ENCODE peak calls at places on chromosome 20, in ten cellular contexts. Q is astrocyte of the spinal cord; J is tibial nerve; N is dorsolateral prefrontal cortex; W is adrenal gland; A is lower leg skin; K is uterus; R is endothelial cell of umbilical vein; S is CD8-positive, alpha-beta T cell; Z is HepG2. U is an unnamed sample.

GRCh38 chr20:14189794-14190402 is 147.5 kb downstream of the FLRT3 start:
- DNase-seq in Q (peak; percentile 54), J (no peak), N (no peak), W (no peak), A (no peak), K (no peak), R (peak; percentile 36), S (no peak), Z (peak; percentile 30), U (peak; percentile 23)

GRCh38 chr20:3677733-3678132 is 4.1 kb downstream of the ADAM33 start:
- DNase-seq in Q (peak; percentile 11), J (no peak), N (no peak), W (no peak), A (no peak), K (peak; percentile 90), R (no peak), S (no peak), Z (no peak), U (no peak)

GRCh38 chr20:63270606-63271325 is 1.8 kb upstream of the ARFGAP1 start:
- DNase-seq in Q (no peak), J (no peak), N (no peak), W (no peak), A (no peak), K (no peak), R (no peak), S (no peak), Z (no peak), U (no peak)

GRCh38 chr20:11919046-11919445 is 1.4 kb downstream of the BTBD3 start:
- DNase-seq in Q (peak; percentile 61), J (no peak), N (no peak), W (peak; percentile 63), A (no peak), K (peak; percentile 20), R (no peak), S (no peak), Z (no peak), U (no peak)

GRCh38 chr20:62636446-62636845 is 5.9 kb upstream of the SLCO4A1 start:
- DNase-seq in Q (no peak), J (no peak), N (no peak), W (no peak), A (no peak), K (no peak), R (no peak), S (no peak), Z (no peak), U (no peak)

GRCh38 chr20:10381477-10381876 is 52.5 kb downstream of the MKKS start:
- DNase-seq in Q (no peak), J (no peak), N (no peak), W (no peak), A (no peak), K (no peak), R (peak; percentile 31), S (no peak), Z (peak; percentile 40), U (no peak)

GRCh38 chr20:63567382-63568169 is 6.5 kb downstream of the HELZ2 start:
- DNase-seq in Q (peak; percentile 27), J (peak; percentile 28), N (no peak), W (no peak), A (no peak), K (no peak), R (no peak), S (peak; percentile 34), Z (no peak), U (no peak)

GRCh38 chr20:8399963-8400362 is 267.9 kb downstream of the PLCB1 start:
- DNase-seq in Q (no peak), J (no peak), N (no peak), W (no peak), A (no peak), K (no peak), R (no peak), S (no peak), Z (no peak), U (no peak)

GRCh38 chr20:36754656-36755222 is 8.8 kb upstream of the NDRG3 start:
- DNase-seq in Q (peak; percentile 74), J (peak; percentile 41), N (no peak), W (peak; percentile 80), A (no peak), K (peak; percentile 44), R (peak; percentile 78), S (peak; percentile 10), Z (peak; percentile 84), U (no peak)

GRCh38 chr20:20781029-20781428 is 68.6 kb upstream of the RALGAPA2 start:
- DNase-seq in Q (no peak), J (no peak), N (no peak), W (no peak), A (no peak), K (no peak), R (no peak), S (no peak), Z (no peak), U (no peak)

GRCh38 chr20:59669451-59669850 is 65.1 kb downstream of the PHACTR3 start:
- DNase-seq in Q (no peak), J (no peak), N (no peak), W (no peak), A (no peak), K (no peak), R (no peak), S (no peak), Z (no peak), U (no peak)

DNA sequence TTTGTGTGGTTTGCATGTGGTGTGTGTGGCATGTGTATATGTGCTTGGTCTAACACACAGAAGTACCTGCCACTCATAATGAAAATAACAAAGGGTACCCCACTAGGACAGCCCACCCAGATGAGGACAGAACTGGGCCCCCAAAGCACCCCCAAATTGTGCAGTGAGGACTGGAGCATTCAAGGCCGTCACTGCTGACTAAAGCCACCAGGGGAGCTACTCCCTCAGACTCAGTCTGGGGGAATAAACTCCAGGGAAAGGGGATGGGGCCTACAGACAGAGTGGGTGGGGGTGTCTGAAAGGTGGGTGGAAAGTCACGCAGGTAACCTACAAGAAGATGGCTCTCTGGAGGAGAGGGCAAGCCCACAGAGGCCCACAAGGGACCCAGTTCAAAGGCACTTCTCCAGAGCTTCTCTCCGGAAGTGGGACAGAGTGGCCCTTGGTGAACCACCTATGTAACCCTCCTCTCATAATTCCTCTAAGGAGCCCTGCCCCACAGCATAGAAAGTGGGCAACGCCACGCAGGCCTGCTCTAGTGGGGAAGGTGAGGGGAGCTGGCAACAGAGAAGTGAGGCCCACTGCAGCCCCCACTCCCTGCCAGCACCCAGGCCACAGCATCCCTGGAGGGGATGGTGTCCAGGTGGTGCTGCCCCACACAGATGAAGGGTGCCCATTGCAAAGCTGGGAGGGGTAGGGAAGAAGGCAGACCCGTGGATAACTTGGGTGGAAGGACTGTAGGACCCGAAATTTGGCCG is 122.8 kb upstream of the MAFB start:
- DNase-seq in Q (no peak), J (no peak), N (no peak), W (peak; percentile 18), A (no peak), K (no peak), R (no peak), S (no peak), Z (no peak), U (no peak)
- TF ChIP-seq CTCF in Q (peak; percentile 26), J (no peak), N (no peak), W (no peak), A (no peak), K (no peak), R (peak; percentile 5), S (no peak), Z (no peak), U (no peak)

GRCh38 chr20:53655909-53656652 is 62.4 kb upstream of the ZNF217 start:
- DNase-seq in Q (peak; percentile 40), J (no peak), N (no peak), W (no peak), A (no peak), K (no peak), R (no peak), S (no peak), Z (no peak), U (no peak)
- H3K4me3 ChIP-seq in Q (no peak overlapping the region), J (no peak overlapping the region), N (no peak overlapping the region), W (no peak overlapping the region), A (no peak overlapping the region), K (no peak overlapping the region), R (no peak overlapping the region), S (no peak overlapping the region), Z (no peak overlapping the region), U (no peak overlapping the region)

DNA sequence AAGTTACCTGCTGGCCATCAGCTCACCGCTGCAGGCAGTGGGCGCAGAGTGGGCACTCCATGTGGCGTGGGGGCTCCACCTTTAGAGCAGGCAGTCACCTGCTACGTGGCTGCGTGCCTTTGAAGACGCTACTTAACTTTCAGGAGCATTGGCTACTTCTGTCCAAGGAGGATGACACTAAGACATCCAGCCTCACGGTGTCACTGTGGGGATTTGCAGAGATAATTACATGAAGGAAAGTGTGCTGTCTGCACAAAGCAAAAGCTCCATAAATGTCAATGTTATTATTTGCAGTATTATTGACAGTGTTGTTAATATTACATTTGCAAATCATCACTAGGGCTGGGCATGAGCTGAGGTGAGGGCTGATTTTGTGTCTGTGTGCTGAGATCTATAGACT is 166.0 kb upstream of the SYNDIG1 start:
- DNase-seq in Q (peak; percentile 7), J (no peak), N (no peak), W (no peak), A (no peak), K (no peak), R (no peak), S (no peak), Z (no peak), U (peak; percentile 21)
- TF ChIP-seq CTCF in Q (peak; percentile 15), J (no peak), N (peak; percentile 21), W (no peak), A (no peak), K (no peak), R (no peak), S (no peak), Z (no peak), U (peak; percentile 66)

GRCh38 chr20:57705103-57705899 is 4.5 kb downstream of the PMEPA1 start:
- DNase-seq in Q (no peak), J (no peak), N (no peak), W (no peak), A (no peak), K (no peak), R (no peak), S (no peak), Z (no peak), U (no peak)

GRCh38 chr20:57709823-57710799 is at the start of gene PMEPA1:
- DNase-seq in Q (peak; percentile 99), J (peak; percentile 87), N (peak; percentile 70), W (peak; percentile 97), A (peak; percentile 90), K (peak; percentile 96), R (peak; percentile 96), S (peak; percentile 88), Z (peak; percentile 17), U (peak; percentile 82)

GRCh38 chr20:57708694-57709673 is 831 bp downstream of the PMEPA1 start:
- DNase-seq in Q (no peak), J (no peak), N (no peak), W (peak; percentile 78), A (no peak), K (peak; percentile 45), R (peak; percentile 38), S (no peak), Z (no peak), U (no peak)

GRCh38 chr20:57707849-57708693 is 1.7 kb downstream of the PMEPA1 start:
- DNase-seq in Q (no peak), J (no peak), N (no peak), W (no peak), A (no peak), K (no peak), R (peak; percentile 23), S (no peak), Z (no peak), U (no peak)

DNA sequence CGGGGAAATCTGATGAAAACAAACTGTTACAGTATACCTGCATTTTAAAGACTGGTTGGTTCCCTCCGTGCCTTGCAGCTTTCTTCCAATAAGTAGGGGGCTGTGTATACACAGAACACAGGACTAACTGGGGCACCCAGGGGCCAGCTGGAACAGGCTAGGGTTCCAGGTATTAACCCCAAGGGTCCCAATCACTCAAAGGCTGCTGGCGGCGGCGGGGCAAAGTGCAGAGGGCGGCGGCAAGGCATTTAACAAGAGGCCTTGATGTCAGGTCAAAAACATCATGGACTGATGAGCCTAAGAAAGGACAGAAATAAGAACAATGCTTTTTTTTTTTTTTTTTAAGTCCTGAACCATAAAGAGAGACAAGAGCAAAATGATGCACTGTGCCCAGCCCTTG is 2.5 kb downstream of the PMEPA1 start:
- DNase-seq in Q (no peak), J (no peak), N (no peak), W (no peak), A (no peak), K (no peak), R (no peak), S (no peak), Z (no peak), U (no peak)
- H3K4me3 ChIP-seq in Q (peak overlapping the region; percentile 91), J (peak overlapping the region; percentile 39), N (peak overlapping the region; percentile 73), W (no peak overlapping the region), A (no peak overlapping the region), K (no peak overlapping the region), R (no peak overlapping the region), S (no peak overlapping the region), Z (no peak overlapping the region), U (peak overlapping the region; percentile 91)

U was measured in LNCaP clone FGC.